ENCODE peak calls at places on chromosome X, in four cellular contexts. K, R, L and M are unnamed samples.

GRCh38 chrX:154734101-154734781 is 16.6 kb downstream of the GAB3 start:
- DNase-seq in L (no peak), K (peak), R (peak), M (no peak)

GRCh38 chrX:37468111-37468739 is 103.2 kb upstream of the LANCL3 start:
- DNase-seq in R (no peak), L (peak), K (no peak), M (no peak)

GRCh38 chrX:119218198-119218597 is 17.9 kb upstream of the PGRMC1 start:
- DNase-seq in R (no peak), K (peak), L (no peak), M (no peak)

GRCh38 chrX:42678133-42678532 is 99.8 kb downstream of the PPP1R2C start:
- DNase-seq in K (peak), R (peak), L (peak), M (no peak)

GRCh38 chrX:53421125-53421524 is 1.3 kb downstream of the SMC1A start:
- DNase-seq in K (no peak), L (no peak), R (no peak), M (no peak)

GRCh38 chrX:150298841-150299551 is 64.1 kb upstream of the MAMLD1 start:
- DNase-seq in L (no peak), R (no peak), K (no peak), M (no peak)

GRCh38 chrX:130716822-130717405 is 186.1 kb downstream of the ENOX2 start:
- DNase-seq in R (no peak), K (peak), L (no peak), M (no peak)

GRCh38 chrX:150980711-150981110 is 2.4 kb upstream of the HMGB3 start:
- DNase-seq in R (no peak), K (no peak), L (no peak), M (no peak)

GRCh38 chrX:115968436-115969252 is 201.9 kb upstream of the AGTR2 start:
- DNase-seq in L (peak), R (peak), K (peak), M (peak)

GRCh38 chrX:11319689-11320302 is 26.6 kb downstream of the AMELX start:
- DNase-seq in R (no peak), L (no peak), K (peak), M (no peak)
- H3K9ac ChIP-seq in R (no peak), L (no peak), K (no peak), M (no peak)

GRCh38 chrX:101485212-101486064 is at the start of gene ARMCX4:
- DNase-seq in R (peak), L (peak), K (peak), M (no peak)
- H3K4me3 ChIP-seq in R (peak), L (peak), K (peak), M (peak)

GRCh38 chrX:152959626-152960025 is 34.3 kb downstream of the PNMA5 start:
- DNase-seq in R (no peak), K (no peak), L (no peak), M (no peak)

GRCh38 chrX:152958047-152958446 is 35.9 kb downstream of the PNMA5 start:
- DNase-seq in L (peak), K (peak), R (no peak), M (no peak)

GRCh38 chrX:152960115-152960514 is 33.8 kb downstream of the PNMA5 start:
- DNase-seq in L (no peak), R (no peak), K (peak), M (no peak)

DNA sequence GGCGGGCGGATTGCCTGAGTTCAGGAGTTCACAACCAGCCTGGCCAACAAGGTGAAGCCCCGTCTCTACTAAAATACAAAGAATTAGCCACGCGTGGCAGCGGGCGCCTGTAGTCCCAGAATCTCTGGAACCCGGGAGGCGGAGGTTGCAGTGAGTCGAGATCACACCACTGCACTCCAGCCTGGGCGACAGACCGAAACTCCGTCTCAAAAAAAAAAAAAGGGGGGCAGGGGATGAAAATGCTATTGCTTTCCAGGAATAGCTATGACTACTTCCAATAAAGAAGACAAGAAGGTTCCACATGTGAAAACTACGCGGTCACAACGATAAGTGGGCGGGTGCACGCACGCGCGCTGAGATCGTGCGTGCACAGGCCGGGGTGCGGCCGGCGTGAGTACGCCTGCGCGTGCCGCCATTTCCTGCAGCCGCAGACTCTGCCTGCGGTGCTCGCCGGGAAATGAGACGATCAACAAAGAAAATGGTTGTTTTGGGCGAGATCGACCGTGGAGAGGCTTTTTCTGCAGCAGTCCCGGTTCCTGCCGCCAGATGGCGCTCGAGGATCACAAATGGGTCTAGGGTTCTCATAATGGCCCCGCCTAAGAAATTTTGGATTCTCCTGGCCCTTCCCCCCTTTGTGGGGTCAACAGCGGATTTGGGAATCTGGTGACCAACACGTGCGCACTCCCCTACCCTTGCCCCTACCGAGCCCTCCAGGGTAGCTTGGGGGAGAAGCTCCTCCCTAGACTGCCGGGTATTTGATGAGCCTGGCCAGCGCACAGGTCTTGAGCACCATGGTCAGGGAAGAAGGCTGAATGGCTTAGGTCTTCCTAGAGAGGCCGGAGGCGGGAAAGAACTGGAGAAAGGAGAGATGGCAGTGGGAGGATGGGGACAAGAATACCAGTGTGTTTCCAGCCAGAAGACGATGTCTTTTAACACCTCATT is 35.1 kb downstream of the PNMA5 start:
- DNase-seq in K (peak), L (peak), R (peak), M (peak)
- H3K9ac ChIP-seq in K (peak), L (peak), R (no peak), M (no peak)

GRCh38 chrX:40109288-40110008 is 11.7 kb upstream of the BCOR start:
- DNase-seq in R (peak), L (peak), K (peak), M (peak)
- H3K4me3 ChIP-seq in R (peak), L (no peak), K (peak), M (peak)